ENCODE peak calls at places on chromosomes 16 and 17, in six cellular contexts. D, N, U, P, Y and Q are unnamed samples. For H3K4me1, the result is how much of the 10 kb centered on the place peaks cover.

GRCh38 chr16:4309833-4310266 is 6.0 kb upstream of the GLIS2 start:
- DNase-seq in Y (no peak), P (no peak), N (peak), D (peak), U (peak), Q (peak)

GRCh38 chr17:19317359-19318095 is 45.0 kb downstream of the B9D1 start:
- DNase-seq in Y (no peak), P (no peak), U (peak), D (peak), N (peak), Q (peak)

GRCh38 chr16:2787406-2787805 is at the start of gene PRSS33:
- DNase-seq in N (no peak), Y (no peak), D (no peak), U (no peak), P (no peak), Q (no peak)

GRCh38 chr17:66830451-66830850 is 4.5 kb upstream of the CACNG5 start:
- DNase-seq in D (no peak), U (no peak), P (no peak), Y (no peak), N (no peak), Q (no peak)

GRCh38 chr16:86899757-86900156 is 321.4 kb downstream of the FOXL1 start:
- DNase-seq in N (no peak), D (no peak), Y (no peak), P (no peak), U (peak), Q (peak)

GRCh38 chr17:40980594-40980993 is 3.5 kb downstream of the KRT40 start:
- DNase-seq in N (peak), P (no peak), D (no peak), Y (no peak), U (peak), Q (no peak)

GRCh38 chr17:73118876-73119485 is 26.5 kb upstream of the SLC39A11 start:
- DNase-seq in N (no peak), P (no peak), D (no peak), U (no peak), Y (no peak), Q (no peak)

GRCh38 chr16:30841332-30841731 is 52.5 kb downstream of the BCL7C start:
- DNase-seq in D (no peak), N (no peak), Y (no peak), P (no peak), U (no peak), Q (no peak)

GRCh38 chr16:4318171-4318910 is 2.5 kb downstream of the GLIS2 start:
- DNase-seq in N (no peak), U (no peak), D (no peak), Y (no peak), P (no peak), Q (no peak)

GRCh38 chr17:72826602-72827001 is 265.9 kb downstream of the SLC39A11 start:
- DNase-seq in D (no peak), N (no peak), Y (no peak), P (no peak), U (peak), Q (no peak)

GRCh38 chr17:75589017-75589918 is 1.7 kb downstream of the MYO15B start:
- DNase-seq in N (peak), P (peak), Y (peak), D (peak), U (peak), Q (peak)

GRCh38 chr16:58515871-58516767 is 802 bp downstream of the SETD6 start:
- DNase-seq in U (no peak), D (peak), Y (no peak), N (peak), P (no peak), Q (no peak)

GRCh38 chr17:75067856-75068255 is 19.9 kb upstream of the SLC16A5 start:
- DNase-seq in P (no peak), N (no peak), D (no peak), U (no peak), Y (no peak), Q (no peak)

GRCh38 chr17:38453951-38454421 is 25.7 kb downstream of the ARHGAP23 start:
- DNase-seq in N (no peak), U (peak), D (no peak), Y (no peak), P (peak), Q (no peak)

GRCh38 chr17:77319211-77320031 is 178.7 kb downstream of the SEC14L1 start:
- DNase-seq in U (peak), D (peak), P (peak), Y (peak), N (peak), Q (no peak)

GRCh38 chr16:84738255-84739038 is 38.6 kb downstream of the USP10 start:
- DNase-seq in N (peak), P (peak), U (peak), D (peak), Y (peak), Q (peak)

GRCh38 chr16:729768-730665 is 3.1 kb downstream of the HAGHL start:
- DNase-seq in U (no peak), Y (no peak), D (no peak), P (no peak), N (peak), Q (no peak)
- H3K4me1 ChIP-seq in U (under half), Y (under half), D (under half), P (under half), N (under half), Q (under half)

GRCh38 chr17:7834554-7834890 is 505 bp downstream of the KDM6B start:
- DNase-seq in P (peak), N (peak), U (no peak), Y (peak), D (no peak), Q (no peak)
- H3K4me1 ChIP-seq in P (under half), N (under half), U (under half), Y (under half), D (under half), Q (under half)

DNA sequence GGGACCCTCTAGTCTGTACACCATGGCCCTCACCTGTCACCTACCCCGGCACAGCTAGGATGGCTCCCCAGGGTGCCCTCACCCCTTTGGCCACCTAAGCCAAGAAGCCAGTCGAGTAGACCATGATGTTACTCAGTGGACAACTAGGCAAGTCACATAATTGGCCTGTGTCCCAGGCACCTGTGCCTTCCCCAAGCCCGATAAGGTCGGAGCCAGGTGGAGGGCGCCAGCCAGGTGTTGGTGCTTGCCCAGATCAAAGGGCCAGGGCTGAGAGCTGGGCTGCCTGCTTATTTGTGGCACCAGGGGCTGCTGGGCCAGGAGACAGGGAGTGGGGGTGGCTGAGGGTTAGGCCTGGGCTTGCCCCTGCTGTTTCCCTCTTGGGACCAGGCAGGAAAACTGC is 16.8 kb downstream of the SPNS2 start:
- DNase-seq in D (no peak), U (no peak), N (no peak), P (no peak), Y (no peak), Q (no peak)
- H3K4me1 ChIP-seq in D (under half), U (under half), N (under half), P (under half), Y (under half), Q (under half)

GRCh38 chr16:81526199-81526598 is 81.6 kb downstream of the CMIP start:
- DNase-seq in P (no peak), Y (no peak), N (no peak), D (no peak), U (peak), Q (peak)

GRCh38 chr16:81522141-81522701 is 77.6 kb downstream of the CMIP start:
- DNase-seq in P (no peak), Y (no peak), U (no peak), D (no peak), N (no peak), Q (no peak)

GRCh38 chr16:81521141-81521626 is 76.6 kb downstream of the CMIP start:
- DNase-seq in P (no peak), U (no peak), Y (no peak), N (no peak), D (peak), Q (no peak)

GRCh38 chr16:81524382-81524781 is 79.8 kb downstream of the CMIP start:
- DNase-seq in P (no peak), Y (no peak), U (no peak), N (no peak), D (no peak), Q (no peak)

DNA sequence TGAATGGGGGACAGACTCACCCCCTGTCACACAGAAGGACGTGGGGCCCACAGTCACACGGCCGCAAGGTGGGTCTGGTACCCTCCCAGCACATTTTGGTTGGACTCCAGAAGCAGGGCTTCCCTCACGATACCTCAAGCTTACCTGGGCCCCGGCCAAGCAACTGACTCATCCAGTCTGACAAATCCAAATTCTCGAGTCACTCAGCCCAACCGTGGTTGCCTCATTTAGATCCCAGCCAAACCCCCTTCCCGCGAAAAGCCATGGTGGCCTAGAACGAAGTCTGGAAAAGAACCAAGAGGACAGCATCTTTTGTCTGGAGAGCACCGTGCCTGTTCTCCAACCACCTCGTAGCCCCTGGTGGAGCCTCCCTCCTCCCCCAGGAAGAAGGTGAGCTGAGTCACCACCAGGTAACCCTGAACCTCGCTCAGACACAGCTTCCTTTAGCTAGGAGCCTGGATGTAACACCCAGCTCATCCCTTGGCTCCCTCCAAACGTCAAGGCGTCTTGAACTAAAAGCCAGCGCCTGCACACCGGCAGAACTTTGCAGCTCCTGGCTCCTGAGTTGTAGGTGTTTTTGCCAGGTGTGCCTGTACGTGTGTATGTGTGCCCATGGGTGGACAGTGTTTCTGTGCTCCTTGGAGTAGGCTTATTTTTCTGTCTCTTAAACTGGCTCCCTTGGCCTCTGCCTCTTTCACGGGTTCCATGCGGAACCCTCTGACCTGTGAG is 78.9 kb downstream of the CMIP start:
- DNase-seq in P (peak), D (no peak), N (peak), U (peak), Y (no peak), Q (no peak)
- H3K4me1 ChIP-seq in P (under half), D (under half), N (under half), U (under half), Y (under half), Q (under half)

GRCh38 chr16:12287796-12288536 is 311.4 kb downstream of the SNX29 start:
- DNase-seq in D (no peak), N (no peak), Y (no peak), P (no peak), U (no peak), Q (no peak)
- H3K4me1 ChIP-seq in D (half or more), N (under half), Y (under half), P (under half), U (under half), Q (under half)

DNA sequence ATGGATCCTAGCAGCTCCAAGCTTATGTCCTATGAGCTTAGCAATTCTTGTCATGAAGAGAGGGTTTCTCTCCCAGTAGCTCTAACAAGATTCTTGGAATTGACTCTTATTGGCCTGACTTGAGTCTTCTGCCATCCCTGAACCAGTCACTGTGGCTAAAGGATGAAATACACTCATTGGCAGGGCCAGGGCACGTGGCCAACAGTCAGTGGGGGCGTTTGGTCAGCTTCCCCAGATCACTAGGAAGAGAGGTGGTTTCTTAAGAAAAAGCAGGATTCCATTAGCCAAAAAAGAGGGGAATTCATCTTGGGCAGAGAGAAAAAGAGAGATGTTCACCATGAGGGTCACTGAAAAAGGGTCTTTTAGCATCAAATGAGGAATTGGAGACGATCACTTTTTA is 363.2 kb downstream of the SNX29 start:
- DNase-seq in N (no peak), D (no peak), P (no peak), U (peak), Y (no peak), Q (no peak)
- H3K4me1 ChIP-seq in N (under half), D (half or more), P (under half), U (under half), Y (under half), Q (under half)

GRCh38 chr17:1494203-1494602 is 1.7 kb upstream of the MYO1C start:
- DNase-seq in Y (no peak), U (no peak), P (no peak), D (no peak), N (no peak), Q (no peak)
- H3K4me1 ChIP-seq in Y (half or more), U (under half), P (under half), D (under half), N (under half), Q (under half)

GRCh38 chr17:288802-289356 is 63.7 kb downstream of the RPH3AL start:
- DNase-seq in P (no peak), U (no peak), Y (no peak), N (no peak), D (no peak), Q (no peak)

GRCh38 chr17:284676-285355 is 67.8 kb downstream of the RPH3AL start:
- DNase-seq in P (no peak), U (no peak), N (peak), D (no peak), Y (no peak), Q (no peak)

GRCh38 chr17:283911-284675 is 68.5 kb downstream of the RPH3AL start:
- DNase-seq in U (no peak), N (peak), P (no peak), D (no peak), Y (no peak), Q (no peak)

GRCh38 chr17:285751-286422 is 66.7 kb downstream of the RPH3AL start:
- DNase-seq in U (no peak), D (no peak), N (peak), P (no peak), Y (no peak), Q (no peak)

GRCh38 chr17:286571-286970 is 66.0 kb downstream of the RPH3AL start:
- DNase-seq in N (peak), Y (no peak), D (no peak), P (no peak), U (no peak), Q (no peak)
- H3K4me1 ChIP-seq in N (under half), Y (under half), D (under half), P (under half), U (under half), Q (under half)

GRCh38 chr16:49699718-49700117 is 156.2 kb downstream of the ZNF423 start:
- DNase-seq in P (no peak), Y (no peak), U (no peak), D (no peak), N (no peak), Q (no peak)
- H3K4me1 ChIP-seq in P (under half), Y (half or more), U (under half), D (under half), N (under half), Q (under half)

DNA sequence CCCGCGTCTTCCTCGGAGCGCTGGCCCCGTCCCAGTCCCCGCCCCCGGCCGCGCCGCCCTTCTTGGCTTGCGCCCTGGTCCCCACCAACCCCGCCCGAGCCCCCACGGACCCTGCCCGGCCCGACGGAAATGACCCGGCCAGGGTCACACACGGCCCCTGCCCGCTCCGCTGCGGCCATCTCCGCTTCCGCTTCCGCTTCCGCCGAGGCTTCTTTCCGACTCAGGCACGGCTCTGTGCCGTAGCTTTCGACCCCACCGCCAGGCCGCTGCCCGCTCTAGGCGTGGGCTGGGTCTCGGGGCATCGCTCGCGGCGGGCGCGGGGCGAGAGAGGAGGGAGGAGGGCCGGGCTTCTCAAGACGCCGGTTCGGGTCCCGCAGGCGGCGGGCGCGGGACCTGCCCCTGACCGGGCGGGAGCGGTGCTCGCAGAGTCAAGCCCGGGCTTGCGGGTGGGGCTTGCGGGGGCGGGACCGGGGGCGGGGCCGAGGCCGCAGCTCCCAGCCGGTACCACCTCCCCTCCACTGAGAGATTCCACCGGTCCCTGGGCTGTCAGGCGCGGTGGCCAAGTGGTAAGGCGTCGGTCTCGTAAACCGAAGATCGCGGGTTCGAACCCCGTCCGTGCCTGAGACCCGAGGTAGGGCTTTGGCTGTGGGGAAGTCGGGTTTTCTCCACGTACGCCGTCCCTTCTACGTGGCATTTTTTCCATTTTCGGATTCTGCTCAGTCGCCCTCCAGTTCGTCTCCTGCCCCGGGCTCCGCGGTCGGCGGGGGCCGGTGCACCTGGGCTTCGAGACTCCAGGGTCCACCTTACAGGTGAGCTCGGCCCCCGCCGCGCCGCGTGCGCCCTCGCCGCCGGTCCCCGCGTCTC is 158.3 kb downstream of the RAB11FIP4 start:
- DNase-seq in U (peak), N (peak), P (peak), D (peak), Y (peak), Q (peak)
- H3K4me1 ChIP-seq in U (under half), N (under half), P (under half), D (under half), Y (under half), Q (under half)